ENCODE peak calls at places on chromosomes 1 and 21, in nine cellular contexts. G, V, A, O, F, Q, Z, I and N are unnamed samples.

GRCh38 chr1:218257971-218258370 is 27.1 kb upstream of the RRP15 start:
- DNase-seq in A (no peak), G (no peak), Q (no peak), O (no peak), V (no peak), F (no peak), I (no peak), Z (no peak), N (no peak)

GRCh38 chr1:69319287-69319686 is 248.4 kb upstream of the LRRC7 start:
- DNase-seq in V (no peak), F (no peak), I (no peak), Z (no peak), G (no peak), O (no peak), Q (no peak), A (no peak), N (no peak)

GRCh38 chr1:114153051-114153620 is 533 bp downstream of the SYT6 start:
- DNase-seq in I (no peak), A (no peak), O (no peak), G (no peak), Q (no peak), V (no peak), F (peak; percentile 56), Z (no peak), N (no peak)

GRCh38 chr1:52365091-52365745 is 787 bp downstream of the CC2D1B start:
- DNase-seq in O (peak; percentile 63), Z (peak; percentile 44), G (peak; percentile 26), Q (peak; percentile 29), F (peak; percentile 83), A (peak; percentile 48), V (peak; percentile 48), I (peak; percentile 79), N (no peak)

GRCh38 chr1:184639205-184639604 is 115.5 kb downstream of the EDEM3 start:
- DNase-seq in Q (no peak), I (no peak), G (no peak), A (no peak), V (no peak), F (no peak), Z (no peak), O (no peak), N (no peak)

GRCh38 chr1:14017531-14017961 is 317.6 kb downstream of the PRDM2 start:
- DNase-seq in V (no peak), G (no peak), Z (peak; percentile 44), O (no peak), A (peak; percentile 68), F (no peak), Q (no peak), I (peak; percentile 8), N (no peak)

GRCh38 chr1:19547814-19548213 is 62.5 kb upstream of the CAPZB start:
- DNase-seq in A (no peak), V (no peak), I (no peak), Z (no peak), O (no peak), Q (no peak), G (no peak), F (no peak), N (no peak)

GRCh38 chr1:161081151-161081405 is 8.3 kb downstream of the NECTIN4 start:
- DNase-seq in O (no peak), F (no peak), G (no peak), Q (no peak), V (no peak), Z (no peak), I (no peak), A (peak; percentile 56), N (no peak)

GRCh38 chr1:235018161-235018560 is 110.5 kb downstream of the TOMM20 start:
- DNase-seq in F (no peak), V (peak; percentile 98), Q (no peak), G (no peak), I (peak; percentile 97), A (peak; percentile 99), Z (no peak), O (peak; percentile 99), N (peak; percentile 73)

GRCh38 chr1:153946622-153947246 is at the start of gene DENND4B:
- DNase-seq in F (peak; percentile 93), O (peak; percentile 66), Q (peak; percentile 87), G (peak; percentile 91), Z (peak; percentile 92), I (peak; percentile 70), A (peak; percentile 40), V (no peak), N (no peak)

GRCh38 chr1:169184812-169185211 is 78.3 kb downstream of the ATP1B1 start:
- DNase-seq in G (no peak), V (no peak), O (no peak), I (no peak), Q (no peak), Z (peak; percentile 6), A (no peak), F (no peak), N (no peak)

GRCh38 chr1:206887701-206888100 is 9.5 kb upstream of the IL24 start:
- DNase-seq in I (no peak), F (no peak), G (no peak), V (no peak), Q (no peak), Z (no peak), O (no peak), A (no peak), N (no peak)

GRCh38 chr1:109782514-109782913 is 18.8 kb upstream of the EPS8L3 start:
- DNase-seq in I (no peak), A (no peak), V (no peak), G (peak; percentile 31), O (peak; percentile 86), Q (no peak), F (peak; percentile 31), Z (no peak), N (no peak)

GRCh38 chr21:43893536-43894205 is 28.6 kb downstream of the AGPAT3 start:
- DNase-seq in F (no peak), V (no peak), Q (no peak), Z (no peak), G (no peak), I (peak; percentile 59), O (peak; percentile 25), A (no peak), N (no peak)

GRCh38 chr1:206472454-206472853 is 2.2 kb downstream of the IKBKE start:
- DNase-seq in A (no peak), O (peak; percentile 73), G (peak; percentile 45), F (no peak), Q (peak; percentile 74), I (peak; percentile 80), Z (peak; percentile 42), V (peak; percentile 85), N (no peak)

GRCh38 chr1:52551476-52552235 is 1.2 kb downstream of the TUT4 start:
- DNase-seq in Z (peak; percentile 48), I (peak; percentile 65), V (peak; percentile 43), A (peak; percentile 64), O (peak; percentile 61), Q (peak; percentile 23), G (no peak), F (no peak), N (no peak)

GRCh38 chr1:198699167-198700015 is 60.6 kb downstream of the PTPRC start:
- DNase-seq in Q (peak; percentile 72), A (peak; percentile 58), V (peak; percentile 36), G (peak; percentile 79), O (peak; percentile 41), F (peak; percentile 53), I (peak; percentile 35), Z (peak; percentile 70), N (no peak)

GRCh38 chr21:26124896-26125295 is 45.7 kb downstream of the APP start:
- DNase-seq in I (no peak), A (no peak), Q (peak; percentile 4), G (no peak), Z (no peak), O (no peak), F (no peak), V (no peak), N (no peak)

GRCh38 chr1:63087966-63088365 is 234.4 kb upstream of the FOXD3 start:
- DNase-seq in O (no peak), Q (peak; percentile 70), G (peak; percentile 74), V (peak; percentile 37), F (no peak), I (no peak), Z (peak; percentile 88), A (no peak), N (no peak)
- TF ChIP-seq CTCF in O (no peak), Q (peak; percentile 43), G (no peak), V (peak; percentile 61), F (no peak), I (no peak), Z (peak; percentile 51), A (no peak), N (peak; percentile 7)

GRCh38 chr1:8443558-8444194 is 125.8 kb downstream of the SLC45A1 start:
- DNase-seq in G (peak; percentile 73), Q (no peak), I (peak; percentile 29), O (peak; percentile 73), A (no peak), F (no peak), V (no peak), Z (peak; percentile 66), N (no peak)

GRCh38 chr1:8450312-8450711 is 132.4 kb downstream of the SLC45A1 start:
- DNase-seq in G (no peak), F (no peak), V (no peak), O (no peak), I (no peak), A (no peak), Q (no peak), Z (no peak), N (no peak)

GRCh38 chr1:8447616-8448150 is 129.8 kb downstream of the SLC45A1 start:
- DNase-seq in F (no peak), V (no peak), Q (no peak), I (no peak), O (no peak), G (no peak), Z (no peak), A (no peak), N (no peak)

GRCh38 chr1:8448906-8449661 is 131.2 kb downstream of the SLC45A1 start:
- DNase-seq in Z (no peak), V (no peak), F (no peak), O (peak; percentile 82), Q (peak; percentile 28), G (no peak), I (peak; percentile 50), A (peak; percentile 34), N (no peak)
- TF ChIP-seq CTCF in Z (no peak), V (no peak), F (no peak), O (no peak), Q (no peak), G (no peak), I (no peak), A (no peak), N (no peak)

GRCh38 chr1:232980336-232980978 is 30.0 kb downstream of the NTPCR start:
- DNase-seq in F (no peak), I (no peak), Q (no peak), V (no peak), A (peak; percentile 44), O (no peak), G (peak; percentile 33), Z (no peak), N (no peak)
- TF ChIP-seq CTCF in F (no peak), I (no peak), Q (no peak), V (no peak), A (no peak), O (no peak), G (no peak), Z (no peak), N (no peak)

DNA sequence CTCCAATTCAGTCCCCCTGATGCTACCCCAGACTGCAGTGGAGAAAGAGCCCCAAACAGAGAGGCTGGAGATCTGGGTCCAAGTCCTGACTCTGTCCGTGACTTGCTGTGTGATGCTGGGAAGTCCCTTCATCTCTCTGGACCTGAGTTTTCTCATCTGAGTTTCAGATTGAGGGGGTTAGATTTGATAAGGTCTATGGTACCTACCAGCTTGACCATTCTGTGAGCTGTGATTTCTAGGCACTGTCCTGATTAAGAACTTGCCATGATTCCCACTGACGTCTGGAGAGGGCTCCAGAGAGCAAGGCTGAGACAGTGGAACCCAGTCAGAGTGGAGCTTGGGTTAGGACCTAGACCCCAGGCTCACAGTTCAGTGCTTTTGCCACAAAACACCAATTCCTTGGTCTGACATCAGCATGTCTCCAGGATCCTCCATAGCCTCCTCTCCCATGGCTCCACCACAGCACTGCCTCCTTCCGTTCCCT is 43.8 kb upstream of the DMBX1 start:
- DNase-seq in Q (no peak), V (no peak), O (no peak), A (no peak), Z (no peak), F (no peak), G (no peak), I (no peak), N (no peak)
- TF ChIP-seq CTCF in Q (no peak), V (peak; percentile 31), O (peak; percentile 16), A (peak; percentile 11), Z (peak; percentile 23), F (no peak), G (no peak), I (no peak), N (no peak)